ENCODE peak calls at places on chromosome 12, in five cellular contexts. A, G, R, Q and I are unnamed samples.

GRCh38 chr12:2803635-2804380 is 8.7 kb upstream of the ITFG2 start:
- DNase-seq in Q (no peak), A (no peak), R (no peak), G (no peak), I (no peak)

GRCh38 chr12:104588048-104588942 is 131.5 kb downstream of the CHST11 start:
- DNase-seq in R (peak), A (peak), Q (peak), G (no peak), I (no peak)

GRCh38 chr12:117067638-117068037 is 31.6 kb downstream of the TESC start:
- DNase-seq in Q (no peak), A (no peak), R (no peak), G (no peak), I (no peak)

GRCh38 chr12:78359530-78359929 is 505.0 kb upstream of the SYT1 start:
- DNase-seq in R (no peak), Q (no peak), G (no peak), A (peak), I (no peak)

GRCh38 chr12:76123301-76124212 is 39.1 kb upstream of the NAP1L1 start:
- DNase-seq in R (no peak), G (no peak), A (peak), Q (no peak), I (no peak)

GRCh38 chr12:1306096-1306495 is 288.3 kb downstream of the FBXL14 start:
- DNase-seq in A (peak), R (no peak), G (no peak), Q (no peak), I (no peak)

GRCh38 chr12:120468846-120469449 is 600 bp downstream of the SRSF9 start:
- DNase-seq in R (peak), G (peak), A (no peak), Q (peak), I (no peak)

GRCh38 chr12:41564816-41565215 is 376.7 kb downstream of the PDZRN4 start:
- DNase-seq in R (no peak), G (no peak), Q (no peak), A (no peak), I (no peak)

GRCh38 chr12:57377103-57377840 is 53.6 kb downstream of the R3HDM2 start:
- DNase-seq in Q (no peak), G (no peak), A (no peak), R (no peak), I (no peak)

GRCh38 chr12:39368891-39369290 is 74.0 kb downstream of the KIF21A start:
- DNase-seq in A (no peak), Q (no peak), G (no peak), R (no peak), I (no peak)

GRCh38 chr12:50059440-50060119 is 2.2 kb downstream of the ASIC1 start:
- DNase-seq in Q (no peak), R (no peak), G (no peak), A (no peak), I (no peak)

GRCh38 chr12:108665608-108666202 is 32.0 kb upstream of the SELPLG start:
- DNase-seq in Q (no peak), R (no peak), G (no peak), A (no peak), I (no peak)

GRCh38 chr12:56684745-56685369 is 3.2 kb downstream of the PTGES3 start:
- DNase-seq in Q (peak), R (no peak), A (no peak), G (no peak), I (no peak)

GRCh38 chr12:113329022-113329790 is 5.7 kb downstream of the SLC8B1 start:
- DNase-seq in R (no peak), G (no peak), Q (peak), A (peak), I (no peak)

GRCh38 chr12:53065470-53065869 is 13.7 kb downstream of the SPRYD3 start:
- DNase-seq in A (no peak), Q (no peak), G (no peak), R (no peak), I (no peak)

GRCh38 chr12:132530451-132530850 is 40.5 kb downstream of the FBRSL1 start:
- DNase-seq in R (no peak), Q (no peak), A (no peak), G (no peak), I (no peak)

GRCh38 chr12:39923364-39923763 is 182.5 kb downstream of the SLC2A13 start:
- DNase-seq in R (no peak), G (no peak), Q (no peak), A (no peak), I (no peak)

GRCh38 chr12:107200394-107200793 is 107.0 kb upstream of the CRY1 start:
- DNase-seq in G (no peak), A (peak), R (no peak), Q (peak), I (no peak)

GRCh38 chr12:31819427-31819826 is 90.6 kb upstream of the AMN1 start:
- DNase-seq in R (no peak), A (peak), Q (peak), G (no peak), I (no peak)

GRCh38 chr12:104106965-104107364 is 31.0 kb downstream of the NFYB start:
- DNase-seq in Q (no peak), G (no peak), A (no peak), R (no peak), I (no peak)

GRCh38 chr12:118058881-118059644 is 1.9 kb downstream of the WSB2 start:
- DNase-seq in A (peak), R (no peak), G (no peak), Q (no peak), I (no peak)

GRCh38 chr12:12723147-12723680 is 6.0 kb downstream of the CDKN1B start:
- DNase-seq in R (no peak), G (no peak), A (no peak), Q (peak), I (no peak)

GRCh38 chr12:95859344-95859816 is 628 bp downstream of the SNRPF start:
- DNase-seq in A (peak), Q (peak), R (no peak), G (no peak), I (no peak)

GRCh38 chr12:132472386-132472785 is 17.6 kb upstream of the FBRSL1 start:
- DNase-seq in G (no peak), R (no peak), Q (no peak), A (no peak), I (no peak)

GRCh38 chr12:11763760-11764520 is 114.5 kb downstream of the ETV6 start:
- DNase-seq in R (no peak), A (peak), Q (no peak), G (no peak), I (no peak)

GRCh38 chr12:560666-561065 is 100.9 kb downstream of the B4GALNT3 start:
- DNase-seq in Q (no peak), R (no peak), G (no peak), A (no peak), I (no peak)

GRCh38 chr12:1827806-1828805 is 7.7 kb downstream of the LRTM2 start:
- DNase-seq in Q (no peak), R (no peak), G (no peak), A (no peak), I (no peak)

GRCh38 chr12:101954681-101955080 is 77.3 kb downstream of the DRAM1 start:
- DNase-seq in A (no peak), R (no peak), Q (no peak), G (no peak), I (no peak)

GRCh38 chr12:91057349-91057748 is 475 bp downstream of the KERA start:
- DNase-seq in A (peak), G (no peak), R (no peak), Q (no peak), I (no peak)

GRCh38 chr12:132309162-132310086 is 20.0 kb downstream of the GALNT9 start:
- DNase-seq in G (no peak), Q (no peak), R (no peak), A (no peak), I (no peak)

GRCh38 chr12:93020225-93020997 is 91.3 kb upstream of the EEA1 start:
- DNase-seq in G (no peak), R (peak), A (no peak), Q (no peak), I (no peak)

GRCh38 chr12:87866602-87867292 is 162.5 kb downstream of the C12orf50 start:
- DNase-seq in A (peak), Q (peak), G (peak), R (peak), I (no peak)

GRCh38 chr12:133130808-133131128 is 341 bp downstream of the ZNF10 start:
- DNase-seq in G (peak), A (no peak), Q (no peak), R (no peak), I (peak)

GRCh38 chr12:84701041-84701440 is 211.6 kb downstream of the SLC6A15 start:
- DNase-seq in A (no peak), G (no peak), R (no peak), Q (no peak), I (no peak)

GRCh38 chr12:124605869-124606774 is 38.7 kb upstream of the NCOR2 start:
- DNase-seq in G (no peak), R (no peak), A (no peak), Q (no peak), I (no peak)

GRCh38 chr12:54232790-54233189 is 44.0 kb upstream of the SMUG1 start:
- DNase-seq in Q (no peak), R (no peak), A (peak), G (no peak), I (no peak)

GRCh38 chr12:92107094-92107493 is 38.6 kb downstream of the BTG1 start:
- DNase-seq in R (no peak), Q (no peak), A (no peak), G (no peak), I (peak)

GRCh38 chr12:106197906-106198623 is 49.8 kb downstream of the CKAP4 start:
- DNase-seq in A (no peak), R (no peak), Q (no peak), G (no peak), I (no peak)
- TF ChIP-seq CTCF in A (no peak), R (no peak), Q (no peak), G (no peak), I (no peak)

GRCh38 chr12:80946591-80946990 is 8.9 kb upstream of the LIN7A start:
- DNase-seq in Q (no peak), R (no peak), A (peak), G (no peak), I (no peak)
- TF ChIP-seq CTCF in Q (no peak), R (no peak), A (peak), G (peak), I (peak)

GRCh38 chr12:15220961-15221885 is at the start of gene RERG:
- DNase-seq in A (peak), Q (peak), R (peak), G (peak), I (peak)
- TF ChIP-seq CTCF in A (peak), Q (peak), R (peak), G (peak), I (peak)

GRCh38 chr12:68793436-68793835 is 14.5 kb upstream of the MDM2 start:
- DNase-seq in G (no peak), Q (no peak), A (no peak), R (no peak), I (no peak)

GRCh38 chr12:68791897-68792481 is 16.0 kb upstream of the MDM2 start:
- DNase-seq in A (no peak), G (no peak), Q (no peak), R (no peak), I (no peak)

GRCh38 chr12:68793975-68794652 is 13.9 kb upstream of the MDM2 start:
- DNase-seq in Q (no peak), A (no peak), G (no peak), R (no peak), I (no peak)

GRCh38 chr12:68794653-68795253 is 13.2 kb upstream of the MDM2 start:
- DNase-seq in Q (no peak), A (peak), G (no peak), R (no peak), I (no peak)

GRCh38 chr12:68792952-68793351 is 15.0 kb upstream of the MDM2 start:
- DNase-seq in A (peak), R (peak), G (peak), Q (peak), I (no peak)
- TF ChIP-seq CTCF in A (no peak), R (no peak), G (no peak), Q (no peak), I (no peak)

GRCh38 chr12:27486986-27487385 is 37.0 kb upstream of the PPFIBP1 start:
- DNase-seq in Q (no peak), R (no peak), A (no peak), G (no peak), I (no peak)

GRCh38 chr12:27491226-27491625 is 32.8 kb upstream of the PPFIBP1 start:
- DNase-seq in R (no peak), Q (no peak), G (no peak), A (no peak), I (no peak)

GRCh38 chr12:27493260-27493935 is 30.6 kb upstream of the PPFIBP1 start:
- DNase-seq in Q (peak), A (no peak), R (no peak), G (no peak), I (no peak)

GRCh38 chr12:27488479-27488878 is 35.5 kb upstream of the PPFIBP1 start:
- DNase-seq in G (no peak), R (no peak), Q (no peak), A (peak), I (no peak)
- TF ChIP-seq CTCF in G (no peak), R (no peak), Q (no peak), A (peak), I (no peak)